ENCODE peak calls at places on chromosomes 7 and 10, in six cellular contexts. P is colonic mucosa; B is cardiac muscle cell; L is gastrocnemius medialis; C is bronchial epithelial cell; S is CD8-positive, alpha-beta T cell. X is an unnamed sample.
A peak's percentile ranks its signal among the peaks of the same experiment; 100 is the strongest.

GRCh38 chr10:47311193-47311899 is 10.9 kb upstream of the GDF2 start:
- DNase-seq in P (peak; percentile 85), B (peak; percentile 35), L (no peak), C (no peak), S (no peak), X (no peak)

GRCh38 chr7:128886391-128887168 is 23.9 kb downstream of the ATP6V1F start:
- DNase-seq in P (no peak), B (no peak), L (no peak), C (no peak), S (no peak), X (no peak)

GRCh38 chr7:26200113-26200443 is 468 bp downstream of the HNRNPA2B1 start:
- DNase-seq in P (peak; percentile 82), B (peak; percentile 59), L (peak; percentile 63), C (no peak), S (peak; percentile 63), X (peak; percentile 46)

GRCh38 chr7:114944742-114945625 is 23.1 kb downstream of the MDFIC start:
- DNase-seq in P (peak; percentile 33), B (peak; percentile 93), L (peak; percentile 81), C (no peak), S (no peak), X (no peak)

GRCh38 chr10:30027057-30028005 is 32.1 kb downstream of the JCAD start:
- DNase-seq in P (peak; percentile 45), B (no peak), L (peak; percentile 25), C (peak; percentile 31), S (peak; percentile 79), X (peak; percentile 61)

GRCh38 chr7:91573405-91573804 is 307.1 kb downstream of the MTERF1 start:
- DNase-seq in P (no peak), B (no peak), L (no peak), C (no peak), S (no peak), X (no peak)

GRCh38 chr10:43863859-43864591 is 215.3 kb upstream of the ZNF32 start:
- DNase-seq in P (peak; percentile 49), B (peak; percentile 82), L (peak; percentile 40), C (no peak), S (no peak), X (peak; percentile 27)

GRCh38 chr10:78700413-78700812 is 368.4 kb upstream of the ZMIZ1 start:
- DNase-seq in P (peak; percentile 38), B (peak; percentile 47), L (no peak), C (peak; percentile 68), S (no peak), X (no peak)

GRCh38 chr7:98305951-98306535 is 24.6 kb downstream of the BRI3 start:
- DNase-seq in P (no peak), B (no peak), L (no peak), C (no peak), S (no peak), X (no peak)

GRCh38 chr10:106999118-106999707 is 165.3 kb downstream of the SORCS1 start:
- DNase-seq in P (no peak), B (no peak), L (no peak), C (no peak), S (no peak), X (no peak)

GRCh38 chr10:101887762-101888161 is 44.2 kb upstream of the KCNIP2 start:
- DNase-seq in P (no peak), B (no peak), L (no peak), C (no peak), S (no peak), X (no peak)

DNA sequence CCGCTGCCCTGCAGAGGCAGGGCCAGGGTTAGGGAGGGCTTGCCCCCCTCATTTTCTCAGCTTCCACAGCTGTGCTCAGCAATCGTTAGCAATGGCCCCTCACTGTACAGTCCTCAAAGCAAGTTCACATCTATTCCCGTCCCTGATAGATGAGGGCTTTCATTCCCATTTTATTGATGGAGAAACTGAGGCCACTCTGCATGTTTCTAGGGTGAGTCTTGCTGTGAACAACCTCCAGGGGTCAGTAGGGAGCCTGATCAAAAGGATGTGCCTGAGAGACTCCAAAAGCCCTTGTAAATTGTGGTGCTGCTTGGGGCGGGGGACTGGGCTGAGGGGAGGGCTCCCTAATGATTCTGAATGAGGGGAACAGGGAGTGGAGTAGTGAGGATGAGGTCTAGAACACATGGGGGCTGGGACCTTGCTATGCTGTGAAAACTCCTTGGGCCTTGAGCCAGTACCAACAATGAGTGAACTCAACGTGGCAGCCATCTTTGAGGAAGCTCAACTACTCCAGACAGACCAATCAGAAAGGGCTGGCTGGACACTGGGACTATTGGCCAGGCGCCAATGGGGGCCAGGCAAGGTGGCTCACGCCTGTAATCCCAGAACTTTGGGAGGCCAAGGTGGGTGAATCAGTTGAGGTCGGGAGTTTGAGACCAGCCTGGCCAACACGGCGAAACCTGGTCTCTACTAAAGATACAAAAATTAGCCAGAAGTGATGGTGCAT is 6.7 kb upstream of the GRIFIN start:
- DNase-seq in P (no peak), B (no peak), L (no peak), C (no peak), S (no peak), X (no peak)
- TF ChIP-seq CTCF in P (no peak), B (no peak), L (no peak), C (no peak), S (no peak), X (no peak)

GRCh38 chr7:105656922-105657521 is 75.7 kb upstream of the EFCAB10 start:
- DNase-seq in P (peak; percentile 79), B (peak; percentile 28), L (no peak), C (no peak), S (peak; percentile 36), X (no peak)
- H3K36me3 ChIP-seq in P (no peaks in the 10 kb centered on the region), B (no peaks in the 10 kb centered on the region), L (no peaks in the 10 kb centered on the region), C (no peaks in the 10 kb centered on the region), S (no peaks in the 10 kb centered on the region), X (no peaks in the 10 kb centered on the region)

GRCh38 chr10:23435378-23435777 is 3.5 kb upstream of the OTUD1 start:
- DNase-seq in P (no peak), B (no peak), L (no peak), C (no peak), S (no peak), X (no peak)

GRCh38 chr10:23437987-23438546 is 808 bp upstream of the OTUD1 start:
- DNase-seq in P (no peak), B (no peak), L (no peak), C (no peak), S (no peak), X (no peak)

GRCh38 chr10:23439452-23439919 is 611 bp downstream of the OTUD1 start:
- DNase-seq in P (no peak), B (peak; percentile 37), L (no peak), C (no peak), S (no peak), X (no peak)

GRCh38 chr10:23439920-23440875 is 1.3 kb downstream of the OTUD1 start:
- DNase-seq in P (peak; percentile 42), B (peak; percentile 33), L (peak; percentile 25), C (peak; percentile 64), S (no peak), X (peak; percentile 53)

DNA sequence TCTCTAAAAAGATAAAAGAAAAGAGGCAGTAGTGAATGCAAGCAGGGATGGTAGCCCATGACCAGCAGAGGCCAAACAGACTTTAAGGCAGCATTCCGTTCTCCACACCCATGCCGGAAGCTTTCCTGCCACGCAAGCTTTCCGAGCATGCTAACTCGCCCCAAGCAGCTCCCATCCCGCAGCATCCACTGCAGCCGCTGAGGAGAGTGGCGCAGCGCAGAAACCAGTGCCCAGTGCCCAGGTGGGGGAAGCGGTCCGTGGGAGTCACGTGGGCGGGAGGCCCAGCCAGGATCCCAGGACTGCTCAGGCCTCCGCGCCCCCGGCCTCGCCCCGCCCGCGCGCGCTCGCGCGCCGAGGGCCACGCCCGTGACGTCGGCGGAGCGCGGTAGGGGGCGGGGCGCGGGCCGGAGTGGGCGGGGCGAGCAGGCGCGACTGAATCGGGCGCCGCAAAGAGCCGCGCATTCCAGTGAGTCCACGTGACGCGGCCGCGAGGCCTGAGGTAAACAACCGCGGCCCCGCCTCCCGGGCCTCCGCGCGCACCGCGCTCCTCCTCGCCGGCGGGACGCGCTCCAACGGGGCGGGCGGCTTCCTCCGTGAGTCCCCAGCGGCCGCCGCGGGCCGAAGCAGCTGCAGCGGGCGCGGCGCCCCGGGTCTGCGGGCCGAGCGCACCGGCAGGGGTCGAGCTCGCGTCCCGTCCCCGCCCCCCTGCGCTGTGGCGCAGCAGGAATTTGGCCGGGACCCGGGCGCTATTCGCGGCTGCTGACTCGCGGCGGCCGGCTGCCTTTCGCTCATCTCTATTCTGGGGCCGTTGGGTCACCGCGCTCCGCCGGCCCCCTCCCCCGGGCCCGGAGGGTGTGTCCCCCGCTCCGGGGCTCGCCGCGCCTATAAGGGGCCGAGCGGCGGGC is at the start of gene OTUD1:
- DNase-seq in P (peak; percentile 95), B (peak; percentile 97), L (peak; percentile 93), C (peak; percentile 77), S (peak; percentile 87), X (peak; percentile 89)
- TF ChIP-seq CTCF in P (no peak), B (no peak), L (peak; percentile 14), C (peak; percentile 13), S (no peak), X (no peak)

GRCh38 chr7:152148706-152149105 is 123.2 kb downstream of the GALNT11 start:
- DNase-seq in P (no peak), B (no peak), L (no peak), C (no peak), S (no peak), X (no peak)
- H3K36me3 ChIP-seq in P (peaks cover 17% of the 10 kb centered on the region), B (peaks cover 71% of the 10 kb centered on the region), L (peaks cover 5% of the 10 kb centered on the region), C (peaks cover 29% of the 10 kb centered on the region), S (peaks cover 42% of the 10 kb centered on the region), X (peaks cover 35% of the 10 kb centered on the region)

GRCh38 chr7:33982425-33982786 is 77.1 kb downstream of the BMPER start:
- DNase-seq in P (no peak), B (peak; percentile 69), L (no peak), C (peak; percentile 52), S (no peak), X (peak; percentile 52)
- TF ChIP-seq CTCF in P (peak; percentile 18), B (peak; percentile 62), L (no peak), C (peak; percentile 53), S (no peak), X (peak; percentile 56)

GRCh38 chr10:3108033-3108432 is 40.7 kb downstream of the PFKP start:
- DNase-seq in P (no peak), B (no peak), L (no peak), C (no peak), S (no peak), X (no peak)

GRCh38 chr10:3107426-3107961 is 40.1 kb downstream of the PFKP start:
- DNase-seq in P (no peak), B (peak; percentile 84), L (peak; percentile 97), C (peak; percentile 95), S (no peak), X (peak; percentile 97)

GRCh38 chr10:3108575-3109105 is 41.3 kb downstream of the PFKP start:
- DNase-seq in P (no peak), B (no peak), L (no peak), C (no peak), S (no peak), X (no peak)

GRCh38 chr10:3105905-3106304 is 38.6 kb downstream of the PFKP start:
- DNase-seq in P (no peak), B (no peak), L (no peak), C (no peak), S (no peak), X (no peak)

DNA sequence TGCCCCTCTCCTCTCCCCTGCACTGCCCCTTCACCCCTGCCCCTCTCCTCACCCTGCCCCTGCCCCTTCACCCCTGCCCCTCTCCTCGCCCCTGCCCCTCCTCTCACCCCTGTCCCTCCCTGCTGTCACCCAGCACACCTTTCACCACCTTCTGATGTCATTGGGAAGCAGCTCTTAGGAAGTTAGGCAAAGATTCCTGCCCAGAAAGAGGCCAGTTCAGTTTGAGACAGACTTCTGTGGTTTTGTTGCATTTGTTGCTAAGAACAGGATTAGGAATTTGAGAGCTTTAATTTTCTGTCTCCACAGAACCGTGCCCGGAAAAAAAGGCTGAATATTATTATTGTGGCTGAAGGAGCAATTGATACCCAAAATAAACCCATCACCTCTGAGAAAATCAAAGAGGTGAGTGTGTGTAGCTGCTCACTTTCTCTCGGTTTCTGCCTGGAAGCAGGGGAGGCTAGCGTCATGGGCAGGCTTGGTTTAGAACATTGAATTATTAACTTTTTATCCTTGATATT is 39.6 kb downstream of the PFKP start:
- DNase-seq in P (no peak), B (peak; percentile 32), L (no peak), C (peak; percentile 60), S (no peak), X (no peak)
- H3K36me3 ChIP-seq in P (peaks cover 23% of the 10 kb centered on the region), B (peaks cover 66% of the 10 kb centered on the region), L (no peaks in the 10 kb centered on the region), C (peaks cover 34% of the 10 kb centered on the region), S (peaks cover 45% of the 10 kb centered on the region), X (peaks cover 45% of the 10 kb centered on the region)

X was measured in mammary epithelial cell.